ENCODE peak calls at places on chromosome 20, in six cellular contexts. E is heart left ventricle, V is astrocyte, A is lung, X is cardiac fibroblast, U is tibial nerve. Z is an unnamed sample.

GRCh38 chr20:53319200-53319599 is 274.4 kb downstream of the ZNF217 start:
- DNase-seq in E (no peak), V (no peak), A (no peak), X (no peak), U (no peak), Z (no peak)

GRCh38 chr20:10074513-10074912 is 39.7 kb downstream of the ANKEF1 start:
- DNase-seq in E (no peak), V (peak; percentile 93), A (no peak), X (peak; percentile 78), U (peak; percentile 23), Z (peak; percentile 86)

GRCh38 chr20:7106910-7107309 is 339.4 kb downstream of the BMP2 start:
- DNase-seq in E (no peak), V (no peak), A (no peak), X (no peak), U (no peak), Z (no peak)

GRCh38 chr20:34768105-34768504 is 57.3 kb downstream of the NCOA6 start:
- DNase-seq in E (no peak), V (peak; percentile 35), A (no peak), X (peak; percentile 18), U (no peak), Z (peak; percentile 45)

GRCh38 chr20:881051-881820 is 34.9 kb downstream of the ANGPT4 start:
- DNase-seq in E (no peak), V (peak; percentile 14), A (no peak), X (peak; percentile 52), U (no peak), Z (peak; percentile 33)

GRCh38 chr20:10558635-10559187 is 115.1 kb downstream of the JAG1 start:
- DNase-seq in E (no peak), V (peak; percentile 99), A (no peak), X (peak; percentile 85), U (no peak), Z (peak; percentile 99)

GRCh38 chr20:38452880-38453624 is 17.9 kb upstream of the SNHG17 start:
- DNase-seq in E (no peak), V (peak; percentile 75), A (no peak), X (peak; percentile 68), U (no peak), Z (peak; percentile 76)

GRCh38 chr20:41359541-41360011 is 7.0 kb downstream of the EMILIN3 start:
- DNase-seq in E (no peak), V (no peak), A (no peak), X (no peak), U (no peak), Z (no peak)

GRCh38 chr20:51440589-51440988 is 101.9 kb downstream of the NFATC2 start:
- DNase-seq in E (no peak), V (no peak), A (no peak), X (no peak), U (no peak), Z (no peak)

GRCh38 chr20:36507746-36508145 is 33.6 kb upstream of the MYL9 start:
- DNase-seq in E (no peak), V (no peak), A (no peak), X (no peak), U (no peak), Z (no peak)

GRCh38 chr20:54151511-54152226 is 22.1 kb downstream of the CYP24A1 start:
- DNase-seq in E (no peak), V (no peak), A (no peak), X (no peak), U (no peak), Z (no peak)

GRCh38 chr20:22511943-22512910 is 72.1 kb downstream of the FOXA2 start:
- DNase-seq in E (no peak), V (no peak), A (peak; percentile 57), X (peak; percentile 3), U (no peak), Z (no peak)

GRCh38 chr20:52166150-52166549 is 25.4 kb downstream of the ZFP64 start:
- DNase-seq in E (no peak), V (no peak), A (no peak), X (no peak), U (no peak), Z (no peak)

GRCh38 chr20:6636209-6637159 is 131.0 kb upstream of the BMP2 start:
- DNase-seq in E (peak; percentile 30), V (peak; percentile 58), A (no peak), X (peak; percentile 77), U (peak; percentile 57), Z (peak; percentile 69)

GRCh38 chr20:1478566-1478965 is 11.9 kb upstream of the NSFL1C start:
- DNase-seq in E (no peak), V (peak; percentile 59), A (no peak), X (no peak), U (no peak), Z (no peak)

GRCh38 chr20:32205502-32206382 is 1.8 kb downstream of the PLAGL2 start:
- DNase-seq in E (no peak), V (no peak), A (no peak), X (no peak), U (no peak), Z (no peak)

GRCh38 chr20:38935285-38935684 is 9.1 kb downstream of the FAM83D start:
- DNase-seq in E (no peak), V (no peak), A (no peak), X (peak; percentile 56), U (no peak), Z (peak; percentile 30)

GRCh38 chr20:2873010-2873746 is at the start of gene PTPRA:
- DNase-seq in E (peak; percentile 94), V (peak; percentile 80), A (peak; percentile 93), X (peak; percentile 92), U (peak; percentile 92), Z (peak; percentile 86)

GRCh38 chr20:58518896-58519593 is 3.8 kb upstream of the APCDD1L start:
- DNase-seq in E (no peak), V (no peak), A (no peak), X (no peak), U (no peak), Z (no peak)

GRCh38 chr20:52469143-52469542 is 277.6 kb upstream of the ZFP64 start:
- DNase-seq in E (no peak), V (no peak), A (no peak), X (no peak), U (no peak), Z (no peak)

GRCh38 chr20:8689337-8689736 is 379.6 kb upstream of the PLCB4 start:
- DNase-seq in E (no peak), V (no peak), A (no peak), X (no peak), U (no peak), Z (no peak)

GRCh38 chr20:48822879-48823385 is 4.9 kb downstream of the PREX1 start:
- DNase-seq in E (no peak), V (no peak), A (no peak), X (no peak), U (no peak), Z (no peak)
- H3K4me3 ChIP-seq in E (no peak overlapping the region), V (no peak overlapping the region), A (no peak overlapping the region), X (no peak overlapping the region), U (no peak overlapping the region), Z (no peak overlapping the region)

GRCh38 chr20:46571418-46571817 is 21.0 kb upstream of the OCSTAMP start:
- DNase-seq in E (no peak), V (no peak), A (no peak), X (no peak), U (no peak), Z (no peak)
- H3K4me3 ChIP-seq in E (no peak overlapping the region), V (no peak overlapping the region), A (no peak overlapping the region), X (no peak overlapping the region), U (no peak overlapping the region), Z (no peak overlapping the region)

GRCh38 chr20:57394087-57395082 is 3.2 kb downstream of the RBM38 start:
- DNase-seq in E (peak; percentile 20), V (no peak), A (no peak), X (no peak), U (no peak), Z (no peak)
- H3K4me3 ChIP-seq in E (no peak overlapping the region), V (no peak overlapping the region), A (no peak overlapping the region), X (no peak overlapping the region), U (no peak overlapping the region), Z (no peak overlapping the region)

GRCh38 chr20:61400499-61400898 is 148.4 kb downstream of the CDH4 start:
- DNase-seq in E (no peak), V (no peak), A (no peak), X (no peak), U (no peak), Z (no peak)
- H3K4me3 ChIP-seq in E (no peak overlapping the region), V (no peak overlapping the region), A (no peak overlapping the region), X (no peak overlapping the region), U (no peak overlapping the region), Z (no peak overlapping the region)

GRCh38 chr20:26207237-26207966 is 510.7 kb upstream of the ZNF337 start:
- DNase-seq in E (no peak), V (no peak), A (no peak), X (no peak), U (no peak), Z (no peak)
- H3K4me3 ChIP-seq in E (no peak overlapping the region), V (no peak overlapping the region), A (no peak overlapping the region), X (no peak overlapping the region), U (no peak overlapping the region), Z (no peak overlapping the region)

DNA sequence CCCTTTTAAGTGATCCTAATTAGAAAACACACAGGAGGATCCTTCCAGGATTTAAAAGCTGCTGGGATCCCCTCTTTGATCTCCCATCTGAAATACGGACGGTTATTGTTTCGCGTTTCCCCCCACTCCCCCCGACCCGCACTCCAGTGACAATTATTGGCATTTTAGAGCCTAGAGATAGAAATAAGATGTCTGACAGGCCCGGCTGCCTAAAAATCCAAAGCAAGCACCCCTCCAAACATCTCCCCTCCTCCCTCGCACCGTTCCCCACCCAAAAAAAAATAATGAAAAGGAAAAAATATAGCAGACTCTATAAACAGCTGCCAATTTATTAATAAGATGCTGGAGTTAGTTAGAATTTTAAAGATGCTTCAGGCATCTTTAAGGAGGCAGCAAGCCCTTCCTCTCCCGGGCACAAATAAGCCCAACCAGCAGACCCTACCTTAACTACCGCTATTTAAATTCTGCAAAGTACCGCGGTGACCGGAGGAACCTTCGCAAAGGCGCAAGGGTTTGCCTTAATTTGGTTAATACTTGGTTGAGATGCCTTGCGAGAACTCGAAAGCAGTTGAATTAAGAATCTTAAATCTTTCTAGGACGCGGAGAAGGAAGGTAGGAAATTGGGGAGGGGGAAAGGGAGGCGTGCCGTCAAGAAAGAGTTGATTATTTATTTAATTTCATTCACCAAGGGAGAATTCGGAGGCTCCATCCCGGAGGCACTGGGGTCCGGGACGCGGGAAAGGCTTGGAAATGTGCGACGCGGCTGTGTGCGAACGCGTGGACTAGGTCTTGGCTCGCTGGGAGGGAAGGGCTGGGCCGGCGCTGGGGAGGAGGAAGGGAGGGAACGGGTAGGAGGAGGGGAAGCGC is 1.5 kb upstream of the ISM1 start:
- DNase-seq in E (peak; percentile 71), V (no peak), A (no peak), X (no peak), U (no peak), Z (no peak)
- H3K4me3 ChIP-seq in E (peak overlapping the region; percentile 58), V (no peak overlapping the region), A (peak overlapping the region; percentile 40), X (peak overlapping the region; percentile 8), U (peak overlapping the region; percentile 48), Z (peak overlapping the region; percentile 17)

DNA sequence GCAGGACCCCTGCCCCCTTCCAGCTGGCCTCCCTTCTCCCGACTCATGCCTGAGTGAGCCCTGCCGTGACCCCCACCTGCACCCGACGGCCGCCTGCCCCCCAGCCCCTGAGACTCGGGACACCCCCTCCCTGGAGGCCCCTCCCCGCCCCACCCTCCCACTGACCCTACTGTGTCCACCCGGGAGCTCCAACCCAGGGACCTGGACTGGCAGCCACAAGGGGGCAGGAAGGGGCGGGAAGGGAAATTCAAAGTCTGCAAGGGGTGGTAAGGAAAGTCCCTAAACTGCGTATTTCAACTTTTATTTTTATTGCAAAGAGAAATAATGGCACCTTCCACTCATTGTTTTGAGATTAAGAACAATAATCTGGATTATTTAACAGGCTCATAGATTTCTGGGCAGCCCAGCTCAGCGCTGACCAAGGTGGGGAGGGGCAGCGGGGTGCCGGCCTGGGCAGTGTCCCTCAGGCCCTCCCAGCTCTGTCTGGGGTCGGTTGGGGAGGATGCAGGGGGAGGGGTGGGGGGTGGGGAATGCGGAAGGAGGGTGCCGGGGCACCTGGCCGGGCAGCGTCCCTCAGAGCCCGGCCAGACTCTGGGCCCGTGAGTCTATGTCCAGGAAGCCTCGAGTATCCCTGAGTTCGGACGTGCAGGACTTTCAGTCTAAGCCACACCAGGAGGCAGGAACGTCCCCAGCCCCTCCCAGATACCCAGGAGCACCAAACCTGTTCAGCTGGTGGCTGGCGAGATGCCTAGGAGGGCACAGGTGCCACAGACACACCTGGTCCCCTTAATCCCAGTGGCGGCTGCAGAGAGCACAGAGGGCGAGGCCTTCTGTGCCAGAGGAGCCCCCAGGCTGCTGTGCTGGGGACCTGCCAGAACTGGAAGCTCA is 1.3 kb upstream of the PTK6 start:
- DNase-seq in E (peak; percentile 58), V (no peak), A (peak; percentile 81), X (no peak), U (no peak), Z (no peak)
- H3K4me3 ChIP-seq in E (peak overlapping the region; percentile 36), V (no peak overlapping the region), A (no peak overlapping the region), X (peak overlapping the region; percentile 32), U (peak overlapping the region; percentile 36), Z (peak overlapping the region; percentile 36)

Z was measured in brain microvascular endothelial cell.